ENCODE peak calls at places on chromosomes 5 and 9, in five cellular contexts. E is OCI-LY7, R is IMR-90, S is ascending aorta, D is thoracic aorta. V is an unnamed sample.

GRCh38 chr5:71922584-71923106 is 184.6 kb upstream of the MAP1B start:
- DNase-seq in R (peak), E (no peak), D (no peak), S (no peak), V (no peak)

GRCh38 chr5:15373151-15373550 is 126.8 kb upstream of the FBXL7 start:
- DNase-seq in R (no peak), E (no peak), D (no peak), S (no peak), V (no peak)

GRCh38 chr9:127608104-127608966 is 3.7 kb upstream of the STXBP1 start:
- DNase-seq in D (no peak), S (no peak), E (peak), R (peak), V (peak)

GRCh38 chr5:102895976-102896375 is 140.9 kb downstream of the PAM start:
- DNase-seq in S (no peak), E (no peak), R (no peak), D (no peak), V (no peak)

GRCh38 chr5:172860520-172861443 is 26.7 kb downstream of the ERGIC1 start:
- DNase-seq in E (no peak), D (peak), S (peak), R (peak), V (peak)

GRCh38 chr9:95004452-95005275 is 278.2 kb downstream of the AOPEP start:
- DNase-seq in E (no peak), S (no peak), D (no peak), R (no peak), V (no peak)

GRCh38 chr5:169647566-169647965 is 10.5 kb downstream of the DOCK2 start:
- DNase-seq in E (peak), S (no peak), D (no peak), R (no peak), V (no peak)

GRCh38 chr9:137813167-137813566 is 64.4 kb upstream of the CACNA1B start:
- DNase-seq in R (no peak), S (no peak), D (no peak), E (no peak), V (no peak)

GRCh38 chr5:65919773-65920172 is 6.6 kb upstream of the ERBIN start:
- DNase-seq in D (no peak), R (peak), E (no peak), S (no peak), V (no peak)

GRCh38 chr5:163773181-163773580 is 267.8 kb downstream of the MAT2B start:
- DNase-seq in R (no peak), D (no peak), S (no peak), E (no peak), V (no peak)

GRCh38 chr5:56457887-56458451 is 224.8 kb upstream of the ANKRD55 start:
- DNase-seq in E (no peak), S (no peak), D (no peak), R (peak), V (no peak)

GRCh38 chr5:115389074-115389798 is 92.8 kb upstream of the CCDC112 start:
- DNase-seq in E (no peak), S (no peak), R (peak), D (no peak), V (no peak)

GRCh38 chr5:72448368-72448767 is 58.8 kb downstream of the ZNF366 start:
- DNase-seq in S (no peak), E (no peak), D (no peak), R (no peak), V (no peak)

GRCh38 chr5:131303537-131303936 is 39.7 kb downstream of the CDC42SE2 start:
- DNase-seq in D (no peak), E (no peak), R (peak), S (no peak), V (no peak)

GRCh38 chr5:131305138-131305650 is 41.3 kb downstream of the CDC42SE2 start:
- DNase-seq in D (no peak), S (no peak), R (no peak), E (no peak), V (no peak)

GRCh38 chr5:131302506-131302905 is 38.7 kb downstream of the CDC42SE2 start:
- DNase-seq in S (no peak), E (no peak), R (no peak), D (no peak), V (no peak)

GRCh38 chr5:131304414-131304813 is 40.6 kb downstream of the CDC42SE2 start:
- DNase-seq in S (no peak), E (no peak), R (no peak), D (no peak), V (no peak)

DNA sequence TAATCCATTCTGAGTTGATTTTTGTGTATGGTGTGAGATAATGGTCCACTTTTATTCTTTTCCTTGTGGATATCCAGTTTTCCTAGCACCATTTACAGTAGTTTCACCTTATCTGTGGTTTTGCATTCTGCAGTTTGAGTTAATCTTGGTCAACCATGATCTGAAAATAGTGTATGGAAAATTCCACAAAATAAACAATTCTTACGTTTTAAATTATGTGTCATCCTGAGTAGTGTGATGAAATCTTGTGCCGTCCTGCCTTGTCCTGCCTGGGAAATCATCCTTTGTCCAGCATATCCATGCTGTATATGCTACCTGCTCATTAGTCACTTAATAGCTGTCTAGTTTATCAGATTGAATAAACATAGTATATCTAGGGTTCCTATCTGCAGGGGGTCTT is 42.1 kb downstream of the CDC42SE2 start:
- DNase-seq in E (no peak), R (peak), S (no peak), D (no peak), V (no peak)
- H3K4me3 ChIP-seq in E (no peak), R (no peak), S (no peak), D (no peak), V (no peak)

DNA sequence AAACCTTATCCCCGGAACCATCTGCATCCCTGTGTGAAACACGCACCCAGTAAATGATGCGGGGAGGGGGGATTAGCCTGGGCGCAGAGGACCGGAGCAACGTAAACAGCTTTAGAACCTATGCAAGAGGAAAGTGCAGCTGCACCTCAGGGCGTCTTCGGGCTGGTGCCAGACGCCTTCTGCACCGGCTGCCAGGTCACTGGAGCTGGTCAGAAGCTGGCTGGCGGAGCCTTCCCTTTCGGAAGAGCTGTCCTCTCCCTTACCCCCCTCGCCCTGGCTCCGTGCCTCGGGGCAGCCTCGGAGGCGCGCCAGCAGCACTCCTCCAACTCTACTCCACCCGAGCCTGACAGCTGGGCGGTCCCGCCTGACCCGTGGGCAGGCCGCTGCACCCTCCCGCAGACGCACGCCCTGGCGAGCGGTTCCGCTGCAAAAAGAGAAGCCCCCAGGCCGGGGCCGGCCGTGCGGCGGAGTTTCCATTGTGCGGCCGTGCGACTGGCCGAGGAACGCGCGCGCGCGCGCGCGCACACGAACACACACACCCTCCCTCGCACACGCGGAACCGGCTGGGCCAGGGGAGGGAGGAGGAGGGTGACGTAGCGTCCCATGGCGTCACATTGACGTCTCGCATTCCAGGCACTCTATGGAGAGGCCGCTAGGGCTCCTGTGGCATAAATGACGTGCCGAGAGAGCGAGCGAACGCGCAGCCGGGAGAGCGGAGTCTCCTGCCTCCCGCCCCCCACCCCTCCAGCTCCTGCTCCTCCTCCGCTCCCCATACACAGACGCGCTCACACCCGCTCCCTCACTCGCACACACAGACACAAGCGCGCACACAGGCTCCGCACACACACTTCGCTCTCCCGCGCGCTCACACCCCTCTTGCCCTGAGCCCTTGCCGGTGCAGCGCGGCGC is at the start of gene NR4A3:
- DNase-seq in D (peak), S (peak), E (peak), R (peak), V (peak)
- TF ChIP-seq CTCF in D (peak), S (peak), E (no peak), R (peak), V (no peak)

DNA sequence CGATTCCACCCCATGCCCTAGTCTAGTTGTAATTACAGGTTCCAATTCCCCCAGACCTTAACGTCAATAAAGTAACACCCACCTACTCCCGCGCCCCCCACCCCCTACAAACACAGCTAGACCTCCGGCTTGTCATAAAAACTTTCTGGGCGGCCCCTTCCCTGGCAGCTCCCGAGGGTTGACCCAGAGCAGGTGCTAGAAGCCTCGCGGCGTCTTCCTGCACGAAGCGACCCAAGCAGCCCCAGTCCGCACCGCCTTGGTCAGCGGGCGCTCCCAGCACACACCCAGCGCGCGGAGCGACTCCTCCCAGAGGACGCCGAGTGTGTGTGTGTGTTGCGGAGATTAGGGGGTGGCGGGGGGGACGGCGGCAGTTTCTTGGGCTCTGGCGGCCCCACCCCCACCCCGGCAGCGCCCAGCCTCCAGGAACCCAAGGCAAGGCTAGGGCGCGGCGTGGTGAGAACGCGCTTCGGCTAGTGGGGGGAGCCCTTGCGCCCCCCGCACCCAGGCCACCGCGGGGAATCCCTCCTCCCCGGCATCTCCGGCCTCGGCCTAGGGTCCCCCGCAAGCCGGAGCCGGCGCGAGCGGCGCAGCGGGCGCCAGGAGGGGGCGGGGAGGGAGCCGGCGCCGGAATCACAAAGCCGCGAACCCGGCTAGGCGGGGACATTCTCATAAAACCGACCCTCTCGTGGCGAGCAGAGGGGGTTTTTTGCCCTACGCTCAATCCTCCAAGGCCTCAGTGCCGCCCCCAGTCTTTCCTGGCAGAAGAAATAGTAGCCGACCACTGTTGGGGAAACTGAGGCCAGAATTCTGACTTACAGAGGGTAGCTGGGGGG is 2.2 kb downstream of the PCDH1 start:
- DNase-seq in S (peak), E (no peak), D (no peak), R (no peak), V (no peak)
- H3K4me3 ChIP-seq in S (peak), E (no peak), D (peak), R (no peak), V (peak)

GRCh38 chr5:37988454-37989046 is 148.7 kb upstream of the GDNF start:
- DNase-seq in S (no peak), E (no peak), D (no peak), R (no peak), V (no peak)

GRCh38 chr5:37989884-37990283 is 150.0 kb upstream of the GDNF start:
- DNase-seq in S (no peak), E (no peak), R (no peak), D (no peak), V (no peak)

GRCh38 chr5:37991903-37992299 is 152.1 kb upstream of the GDNF start:
- DNase-seq in E (no peak), D (no peak), S (no peak), R (no peak), V (no peak)

GRCh38 chr5:37996918-37997317 is 157.1 kb upstream of the GDNF start:
- DNase-seq in E (no peak), R (no peak), D (no peak), S (no peak), V (no peak)

GRCh38 chr5:37991267-37991902 is 151.5 kb upstream of the GDNF start:
- DNase-seq in S (no peak), D (no peak), R (no peak), E (no peak), V (no peak)
- TF ChIP-seq CTCF in S (no peak), D (no peak), R (no peak), E (no peak), V (no peak)

DNA sequence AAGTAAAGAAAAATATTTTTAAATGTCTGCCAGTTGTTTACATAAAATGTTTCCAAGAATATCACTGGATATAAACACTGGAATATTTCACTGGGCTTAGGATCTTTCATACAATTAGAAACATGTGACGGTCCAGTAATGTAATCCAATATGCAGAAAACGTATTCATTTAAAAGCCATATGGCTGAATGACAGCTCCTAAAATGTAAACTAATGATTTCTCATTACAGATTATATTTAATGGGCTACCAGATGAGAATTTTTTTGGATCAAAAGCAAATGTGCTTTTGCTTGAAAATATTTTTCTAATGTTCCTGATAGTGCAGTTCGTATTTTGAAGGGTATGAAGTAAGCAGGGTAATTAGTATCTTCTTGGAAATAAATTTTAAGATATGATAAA is 124.3 kb downstream of the TTC39B start:
- DNase-seq in R (no peak), E (no peak), D (no peak), S (no peak), V (no peak)
- H3K4me3 ChIP-seq in R (no peak), E (no peak), D (no peak), S (no peak), V (no peak)

GRCh38 chr9:77000330-77000729 is 19.1 kb upstream of the FOXB2 start:
- DNase-seq in S (no peak), D (no peak), R (no peak), E (no peak), V (no peak)
- TF ChIP-seq CTCF in S (no peak), D (no peak), R (no peak), E (no peak), V (no peak)

V was measured in lower leg skin.